ENCODE peak calls at places on chromosome 11, in ten cellular contexts. R, N, U, F, M, I, O, J, T and P are unnamed samples.

GRCh38 chr11:94557391-94557790 is 9.8 kb upstream of the PIWIL4 start:
- DNase-seq in R (peak; percentile 37), N (no peak), U (no peak), F (no peak), M (no peak), I (peak; percentile 32), O (peak; percentile 24), J (no peak), T (no peak), P (no peak)

GRCh38 chr11:123587044-123587443 is 67.4 kb downstream of the SCN3B start:
- DNase-seq in R (peak; percentile 46), N (no peak), U (no peak), F (peak; percentile 19), M (no peak), I (no peak), O (no peak), J (no peak), T (no peak), P (no peak)

GRCh38 chr11:64330888-64331287 is 9.1 kb upstream of the CCDC88B start:
- DNase-seq in R (no peak), N (no peak), U (no peak), F (no peak), M (peak; percentile 58), I (no peak), O (no peak), J (no peak), T (no peak), P (no peak)

GRCh38 chr11:76026862-76027261 is 179.4 kb downstream of the WNT11 start:
- DNase-seq in R (no peak), N (no peak), U (no peak), F (no peak), M (no peak), I (no peak), O (no peak), J (no peak), T (no peak), P (no peak)

GRCh38 chr11:369336-370018 is at the start of gene B4GALNT4:
- DNase-seq in R (peak; percentile 70), N (peak; percentile 22), U (no peak), F (no peak), M (no peak), I (no peak), O (peak; percentile 16), J (peak; percentile 21), T (peak; percentile 30), P (peak; percentile 7)

GRCh38 chr11:61580292-61580888 is 486 bp downstream of the SYT7 start:
- DNase-seq in R (no peak), N (no peak), U (no peak), F (no peak), M (no peak), I (no peak), O (no peak), J (no peak), T (no peak), P (no peak)

GRCh38 chr11:128506999-128507591 is 80.3 kb downstream of the ETS1 start:
- DNase-seq in R (peak; percentile 88), N (peak; percentile 93), U (no peak), F (peak; percentile 80), M (peak; percentile 76), I (peak; percentile 90), O (peak; percentile 79), J (peak; percentile 42), T (peak; percentile 67), P (peak; percentile 72)

GRCh38 chr11:17183836-17184235 is 23.9 kb downstream of the PIK3C2A start:
- DNase-seq in R (no peak), N (no peak), U (no peak), F (no peak), M (no peak), I (no peak), O (no peak), J (no peak), T (no peak), P (no peak)